ENCODE peak calls at places on chromosomes 5 and 9, in four cellular contexts. M is MM.1S, O is dorsolateral prefrontal cortex, A is astrocyte. E is an unnamed sample. For H3K27me3, the result is how much of the 10 kb centered on the place peaks cover.

GRCh38 chr9:121510766-121511555 is 11.3 kb upstream of the GGTA1 start:
- DNase-seq in M (no peak), O (no peak), A (peak), E (no peak)

GRCh38 chr9:73037613-73038012 is 84.8 kb upstream of the ALDH1A1 start:
- DNase-seq in M (peak), O (no peak), A (peak), E (peak)

GRCh38 chr5:652023-652515 is 39.9 kb downstream of the CEP72 start:
- DNase-seq in M (no peak), O (no peak), A (no peak), E (no peak)

GRCh38 chr9:81964216-81965171 is 21.2 kb downstream of the SPATA31D3 start:
- DNase-seq in M (no peak), O (no peak), A (no peak), E (no peak)

GRCh38 chr9:115456515-115456914 is 338.6 kb upstream of the TNC start:
- DNase-seq in M (no peak), O (no peak), A (peak), E (no peak)

GRCh38 chr5:56513141-56513540 is 280.0 kb upstream of the ANKRD55 start:
- DNase-seq in M (no peak), O (no peak), A (no peak), E (no peak)

GRCh38 chr5:166347051-166347450 is 1944.4 kb upstream of the WWC1 start:
- DNase-seq in M (no peak), O (no peak), A (no peak), E (no peak)

GRCh38 chr9:120478208-120478607 is 101.8 kb downstream of the CDK5RAP2 start:
- DNase-seq in M (no peak), O (no peak), A (no peak), E (no peak)

GRCh38 chr5:4584982-4585381 is 555.1 kb upstream of the ADAMTS16 start:
- DNase-seq in M (no peak), O (peak), A (peak), E (peak)

GRCh38 chr5:177472460-177473441 is 683 bp downstream of the DBN1 start:
- DNase-seq in M (no peak), O (no peak), A (no peak), E (no peak)

GRCh38 chr5:1640276-1640898 is 116.6 kb upstream of the LPCAT1 start:
- DNase-seq in M (no peak), O (no peak), A (no peak), E (no peak)

GRCh38 chr9:89952401-89952800 is 347.6 kb downstream of the GADD45G start:
- DNase-seq in M (no peak), O (no peak), A (peak), E (no peak)

GRCh38 chr9:119044801-119045200 is 324.4 kb downstream of the BRINP1 start:
- DNase-seq in M (no peak), O (no peak), A (no peak), E (no peak)

GRCh38 chr5:151332857-151333256 is 14.5 kb downstream of the SLC36A2 start:
- DNase-seq in M (no peak), O (no peak), A (no peak), E (no peak)

GRCh38 chr5:84433461-84433860 is 48.8 kb upstream of the EDIL3 start:
- DNase-seq in M (no peak), O (no peak), A (peak), E (no peak)

GRCh38 chr5:115377468-115378217 is 81.2 kb upstream of the CCDC112 start:
- DNase-seq in M (peak), O (no peak), A (peak), E (peak)

GRCh38 chr5:154491951-154492350 is 13.9 kb upstream of the HAND1 start:
- DNase-seq in M (no peak), O (no peak), A (no peak), E (no peak)

GRCh38 chr9:129111762-129112151 is 542 bp downstream of the PTPA start:
- DNase-seq in M (peak), O (peak), A (peak), E (no peak)

GRCh38 chr5:93581738-93582414 is 857 bp upstream of the NR2F1-AS1 start:
- DNase-seq in M (no peak), O (no peak), A (peak), E (no peak)

GRCh38 chr9:117516676-117517632 is 102.1 kb upstream of the ASTN2 start:
- DNase-seq in M (no peak), O (no peak), A (no peak), E (no peak)

GRCh38 chr5:159440948-159441347 is 110.7 kb upstream of the IL12B start:
- DNase-seq in M (no peak), O (no peak), A (no peak), E (no peak)

GRCh38 chr5:159442210-159442850 is 112.0 kb upstream of the IL12B start:
- DNase-seq in M (no peak), O (no peak), A (no peak), E (no peak)

GRCh38 chr5:159440235-159440634 is 109.9 kb upstream of the IL12B start:
- DNase-seq in M (no peak), O (no peak), A (no peak), E (no peak)

GRCh38 chr5:159439002-159439401 is 108.7 kb upstream of the IL12B start:
- DNase-seq in M (no peak), O (no peak), A (no peak), E (no peak)

DNA sequence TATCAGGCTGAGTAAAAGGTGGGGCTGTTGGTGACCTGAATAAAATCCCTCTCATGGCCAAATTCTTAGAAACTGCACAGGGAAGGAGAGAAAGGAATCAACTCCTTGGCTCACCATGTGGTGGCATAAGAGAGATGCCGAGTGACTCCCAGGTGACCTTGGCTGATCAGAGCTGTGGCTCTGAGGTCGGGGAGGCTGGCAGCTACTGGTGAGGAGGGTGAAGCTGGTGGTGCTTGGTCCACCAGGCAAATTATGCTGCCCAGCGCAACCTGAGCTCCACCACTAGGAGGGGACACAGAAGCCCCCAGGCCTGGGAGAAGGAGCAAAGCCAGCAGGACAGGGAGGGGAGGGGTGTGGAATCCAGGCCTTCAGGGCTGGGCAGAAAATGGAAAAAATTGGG is 111.2 kb upstream of the IL12B start:
- DNase-seq in M (peak), O (no peak), A (no peak), E (no peak)
- TF ChIP-seq CTCF in M (peak), O (no peak), A (peak), E (peak)

GRCh38 chr9:133528887-133529262 is 4.1 kb upstream of the MYMK start:
- DNase-seq in M (no peak), O (no peak), A (no peak), E (no peak)
- H3K27me3 ChIP-seq in M (half or more), O (under half), A (under half), E (half or more)

GRCh38 chr5:141845371-141845821 is 32.8 kb downstream of the PCDH1 start:
- DNase-seq in M (no peak), O (no peak), A (no peak), E (no peak)

GRCh38 chr5:141848771-141849370 is 29.3 kb downstream of the PCDH1 start:
- DNase-seq in M (peak), O (no peak), A (peak), E (peak)

GRCh38 chr5:141844414-141845097 is 33.7 kb downstream of the PCDH1 start:
- DNase-seq in M (no peak), O (no peak), A (no peak), E (no peak)

GRCh38 chr5:141843156-141843927 is 34.9 kb downstream of the PCDH1 start:
- DNase-seq in M (no peak), O (no peak), A (peak), E (no peak)

GRCh38 chr5:141846031-141846430 is 32.2 kb downstream of the PCDH1 start:
- DNase-seq in M (no peak), O (peak), A (peak), E (no peak)
- H3K4me3 ChIP-seq in M (no peak), O (peak), A (no peak), E (no peak)

GRCh38 chr5:172052454-172053236 is 46.2 kb upstream of the FBXW11 start:
- DNase-seq in M (no peak), O (peak), A (peak), E (no peak)
- TF ChIP-seq CTCF in M (no peak), O (no peak), A (peak), E (peak)

GRCh38 chr5:2763533-2763794 is 12.0 kb upstream of the IRX2 start:
- DNase-seq in M (no peak), O (no peak), A (no peak), E (no peak)
- H3K27me3 ChIP-seq in M (under half), O (under half), A (under half), E (under half)

GRCh38 chr5:76819851-76820280 is 1.0 kb downstream of the F2RL1 start:
- DNase-seq in M (no peak), O (no peak), A (no peak), E (no peak)
- H3K4me3 ChIP-seq in M (no peak), O (peak), A (peak), E (peak)